ENCODE peak calls at places on chromosomes 4 and X, in ten cellular contexts. N is right lobe of liver, O is left ventricle myocardium inferior, V is ascending aorta, H is uterus, G is cardiac muscle cell, S is MM.1S, F is keratinocyte, A is colonic mucosa, B is breast epithelium. K is an unnamed sample. For H3K27me3, the result is how much of the 10 kb centered on the place peaks cover.

GRCh38 chr4:188372856-188373255 is 233.6 kb downstream of the TRIML1 start:
- DNase-seq in N (no peak), O (no peak), V (no peak), H (no peak), G (no peak), S (no peak), F (no peak), A (no peak), B (no peak), K (no peak)

GRCh38 chrX:111680988-111681779 is at the start of gene ALG13:
- DNase-seq in N (peak), O (peak), V (peak), H (peak), G (peak), S (peak), F (peak), A (peak), B (peak), K (peak)

GRCh38 chr4:128707864-128708263 is 101.6 kb upstream of the JADE1 start:
- DNase-seq in N (no peak), O (no peak), V (no peak), H (no peak), G (no peak), S (no peak), F (no peak), A (no peak), B (no peak), K (no peak)

GRCh38 chrX:53184836-53185235 is 40.2 kb downstream of the KDM5C start:
- DNase-seq in N (no peak), O (no peak), V (no peak), H (no peak), G (no peak), S (no peak), F (peak), A (no peak), B (no peak), K (no peak)

GRCh38 chrX:9149831-9150230 is 115.9 kb upstream of the FAM9B start:
- DNase-seq in N (no peak), O (no peak), V (no peak), H (no peak), G (no peak), S (no peak), F (no peak), A (no peak), B (no peak), K (no peak)

GRCh38 chr4:6560416-6561172 is 14.4 kb upstream of the MAN2B2 start:
- DNase-seq in N (no peak), O (no peak), V (no peak), H (no peak), G (no peak), S (no peak), F (no peak), A (no peak), B (no peak), K (no peak)

GRCh38 chrX:19627533-19627932 is 112.2 kb upstream of the MAP3K15 start:
- DNase-seq in N (no peak), O (no peak), V (no peak), H (no peak), G (no peak), S (no peak), F (no peak), A (no peak), B (no peak), K (no peak)

GRCh38 chrX:2262679-2263055 is 238.1 kb downstream of the DHRSX start:
- DNase-seq in N (no peak), O (no peak), V (no peak), H (no peak), G (peak), S (no peak), F (no peak), A (no peak), B (peak), K (no peak)

DNA sequence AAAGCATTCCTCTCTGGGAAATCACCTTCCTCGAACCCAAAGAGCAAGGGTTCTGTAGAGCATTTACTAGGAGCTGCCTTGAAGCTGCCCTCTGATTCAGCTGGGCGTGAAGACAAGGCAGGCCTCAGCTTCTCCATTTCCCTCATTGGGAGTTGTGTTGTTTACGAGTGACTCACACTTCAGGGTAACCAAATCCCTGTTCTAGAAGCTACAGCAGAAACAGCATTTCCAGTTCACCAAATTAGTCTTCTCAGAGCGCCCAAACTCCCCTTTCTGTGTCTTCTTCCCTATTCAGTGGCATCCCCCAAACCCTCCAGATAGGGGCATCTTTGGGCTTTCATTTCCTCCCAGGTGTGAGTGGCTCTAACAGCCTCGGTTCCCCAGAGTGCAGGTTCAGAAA is 858 bp upstream of the XPNPEP2 start:
- DNase-seq in N (no peak), O (no peak), V (no peak), H (no peak), G (no peak), S (no peak), F (no peak), A (no peak), B (no peak), K (no peak)
- TF ChIP-seq CTCF in N (no peak), O (no peak), V (no peak), H (no peak), G (no peak), S (no peak), F (no peak), A (no peak), B (no peak), K (no peak)

DNA sequence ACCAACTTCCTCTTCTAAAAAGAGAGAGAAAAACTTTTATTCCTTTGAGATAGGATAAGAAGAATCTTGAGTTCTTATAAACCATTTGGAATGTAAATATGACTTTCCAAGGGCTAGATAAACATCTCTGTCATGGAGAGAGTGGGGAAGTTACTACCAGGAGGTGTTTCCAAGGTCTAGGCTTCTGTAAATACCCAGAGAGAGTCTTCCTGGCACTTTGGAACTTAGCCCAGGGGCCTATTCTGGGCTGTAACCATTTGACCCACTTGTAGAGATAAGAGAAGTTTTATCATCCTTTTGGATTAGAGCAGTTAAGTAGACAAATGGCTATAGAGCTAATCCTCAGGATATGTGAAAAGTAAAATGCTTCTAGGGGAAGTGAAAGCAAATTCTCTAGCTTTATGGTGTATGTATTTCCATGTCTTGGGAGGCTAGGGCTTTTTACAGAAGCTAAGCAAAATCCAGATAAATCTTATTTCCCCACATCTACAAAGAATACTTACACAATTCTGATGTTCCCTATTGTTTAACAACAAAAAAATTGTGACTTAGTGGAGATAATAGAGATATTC is 51.1 kb downstream of the MCUB start:
- DNase-seq in N (no peak), O (no peak), V (no peak), H (no peak), G (no peak), S (no peak), F (no peak), A (peak), B (no peak), K (no peak)
- H3K27me3 ChIP-seq in N (under half), O (under half), V (under half), H (under half), G (under half), S (under half), F (under half), A (under half), B (under half), K (under half)

GRCh38 chr4:98262431-98262830 is 1.2 kb downstream of the RAP1GDS1 start:
- DNase-seq in N (no peak), O (no peak), V (no peak), H (no peak), G (peak), S (no peak), F (no peak), A (peak), B (no peak), K (no peak)

GRCh38 chr4:98261291-98262271 is at the start of gene RAP1GDS1:
- DNase-seq in N (peak), O (peak), V (peak), H (peak), G (peak), S (peak), F (no peak), A (peak), B (peak), K (peak)

GRCh38 chr4:98267498-98267897 is 6.3 kb downstream of the RAP1GDS1 start:
- DNase-seq in N (no peak), O (no peak), V (no peak), H (no peak), G (no peak), S (no peak), F (no peak), A (no peak), B (no peak), K (no peak)
- H3K4me3 ChIP-seq in N (no peak), O (no peak), V (no peak), H (no peak), G (no peak), S (no peak), F (no peak), A (no peak), B (no peak), K (no peak)

GRCh38 chr4:43047044-43047443 is 154.5 kb downstream of the GRXCR1 start:
- DNase-seq in N (no peak), O (no peak), V (no peak), H (no peak), G (no peak), S (no peak), F (no peak), A (no peak), B (no peak), K (no peak)

DNA sequence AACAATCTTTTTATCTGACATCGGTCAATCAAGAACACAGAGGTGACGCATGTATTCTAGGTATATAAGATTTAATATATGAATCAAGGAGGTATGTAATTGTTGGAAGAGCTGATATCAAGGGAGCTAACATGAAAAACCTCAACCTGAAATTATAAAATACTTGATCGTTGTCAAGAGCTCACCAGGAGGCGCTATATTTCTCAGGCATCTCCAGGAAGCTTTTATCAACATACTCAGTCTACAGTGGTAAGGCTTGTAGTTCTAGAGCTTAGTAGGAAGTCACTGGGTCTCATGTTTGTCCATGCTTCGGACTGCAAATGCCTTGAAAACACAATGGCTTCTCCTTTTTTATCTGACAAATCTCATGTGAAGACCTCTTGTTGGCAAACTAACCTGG is 156.1 kb downstream of the GRXCR1 start:
- DNase-seq in N (no peak), O (no peak), V (no peak), H (no peak), G (no peak), S (no peak), F (no peak), A (no peak), B (no peak), K (no peak)
- TF ChIP-seq CTCF in N (no peak), O (no peak), V (no peak), H (no peak), G (no peak), S (no peak), F (no peak), A (no peak), B (no peak), K (no peak)

GRCh38 chr4:138184881-138185280 is 57.3 kb downstream of the SLC7A11 start:
- DNase-seq in N (no peak), O (no peak), V (no peak), H (no peak), G (no peak), S (no peak), F (no peak), A (no peak), B (no peak), K (no peak)
- H3K27me3 ChIP-seq in N (under half), O (under half), V (under half), H (under half), G (under half), S (under half), F (under half), A (under half), B (under half), K (under half)

GRCh38 chr4:30722092-30722915 is 2.1 kb downstream of the PCDH7 start:
- DNase-seq in N (no peak), O (peak), V (no peak), H (peak), G (no peak), S (no peak), F (no peak), A (no peak), B (no peak), K (no peak)

GRCh38 chr4:30724217-30724616 is 4.0 kb downstream of the PCDH7 start:
- DNase-seq in N (no peak), O (no peak), V (no peak), H (no peak), G (peak), S (no peak), F (no peak), A (no peak), B (no peak), K (no peak)

GRCh38 chr4:30721353-30722091 is 1.4 kb downstream of the PCDH7 start:
- DNase-seq in N (peak), O (peak), V (no peak), H (peak), G (peak), S (no peak), F (no peak), A (peak), B (no peak), K (no peak)

GRCh38 chr4:30720656-30721352 is 635 bp downstream of the PCDH7 start:
- DNase-seq in N (no peak), O (peak), V (no peak), H (peak), G (peak), S (no peak), F (no peak), A (peak), B (no peak), K (peak)

GRCh38 chr4:30722916-30723270 is 2.7 kb downstream of the PCDH7 start:
- DNase-seq in N (no peak), O (no peak), V (no peak), H (peak), G (peak), S (no peak), F (no peak), A (peak), B (no peak), K (no peak)
- H3K4me3 ChIP-seq in N (no peak), O (peak), V (peak), H (peak), G (peak), S (no peak), F (peak), A (peak), B (peak), K (peak)

DNA sequence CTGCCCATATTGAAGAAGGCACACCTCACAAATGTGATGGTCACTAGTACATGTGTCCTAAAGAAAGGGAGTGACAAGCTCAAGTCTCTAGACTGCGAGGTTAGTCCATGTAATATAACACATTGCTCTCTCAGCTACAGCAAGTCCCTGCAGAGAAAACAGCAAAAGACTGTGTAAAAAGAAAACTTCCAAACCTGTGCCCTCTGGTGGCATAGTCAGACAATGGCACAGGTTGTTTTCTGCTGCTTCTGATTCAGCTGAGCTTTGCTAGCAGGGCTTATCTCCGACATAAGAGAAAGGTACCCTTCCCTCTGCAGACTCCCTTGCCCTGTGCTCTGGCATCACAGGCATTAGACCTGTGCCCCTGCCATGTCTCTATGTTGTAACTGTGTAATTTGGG is 1.4 kb upstream of the SERPINA7 start:
- DNase-seq in N (peak), O (no peak), V (no peak), H (no peak), G (peak), S (peak), F (no peak), A (peak), B (no peak), K (no peak)
- TF ChIP-seq CTCF in N (peak), O (peak), V (no peak), H (no peak), G (peak), S (peak), F (peak), A (peak), B (no peak), K (peak)

GRCh38 chr4:2386717-2387116 is 31.7 kb downstream of the ZFYVE28 start:
- DNase-seq in N (no peak), O (no peak), V (no peak), H (no peak), G (no peak), S (no peak), F (no peak), A (no peak), B (no peak), K (no peak)
- H3K27me3 ChIP-seq in N (under half), O (under half), V (under half), H (under half), G (under half), S (under half), F (under half), A (under half), B (under half), K (under half)

GRCh38 chrX:1027133-1027532 is 185.3 kb downstream of the CRLF2 start:
- DNase-seq in N (no peak), O (no peak), V (no peak), H (no peak), G (no peak), S (peak), F (no peak), A (no peak), B (no peak), K (no peak)

GRCh38 chrX:1029494-1029893 is 183.0 kb downstream of the CRLF2 start:
- DNase-seq in N (no peak), O (no peak), V (no peak), H (no peak), G (no peak), S (no peak), F (no peak), A (no peak), B (no peak), K (no peak)

GRCh38 chrX:1026263-1027015 is 186.0 kb downstream of the CRLF2 start:
- DNase-seq in N (no peak), O (no peak), V (no peak), H (no peak), G (no peak), S (peak), F (no peak), A (no peak), B (no peak), K (no peak)

GRCh38 chrX:1025413-1025812 is 187.0 kb downstream of the CRLF2 start:
- DNase-seq in N (no peak), O (no peak), V (no peak), H (no peak), G (no peak), S (no peak), F (no peak), A (no peak), B (no peak), K (no peak)

DNA sequence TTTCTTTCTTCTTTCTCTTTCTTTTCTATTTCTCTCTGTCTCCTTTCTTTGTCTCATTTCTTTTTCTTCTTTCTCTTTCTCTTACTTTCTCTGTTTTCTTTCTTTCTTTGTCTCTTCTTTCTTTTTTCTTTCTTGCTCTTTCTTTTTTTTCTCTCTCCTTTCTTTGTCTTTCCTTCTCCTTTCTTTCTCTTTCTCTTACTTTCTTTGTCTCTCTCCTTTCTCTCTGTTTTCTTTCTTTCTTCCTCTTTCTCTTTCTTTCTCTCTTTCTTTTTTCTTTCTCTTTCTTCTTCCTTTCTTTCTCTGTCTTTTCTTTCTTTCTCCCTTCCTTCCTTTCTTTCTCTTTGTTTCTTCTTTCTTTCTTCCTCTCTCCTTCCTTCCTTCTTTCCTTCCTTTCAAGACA is 184.8 kb downstream of the CRLF2 start:
- DNase-seq in N (no peak), O (no peak), V (no peak), H (no peak), G (no peak), S (no peak), F (no peak), A (no peak), B (no peak), K (no peak)
- H3K4me3 ChIP-seq in N (no peak), O (no peak), V (no peak), H (no peak), G (no peak), S (peak), F (no peak), A (no peak), B (no peak), K (no peak)

K was measured in dorsolateral prefrontal cortex.